ENCODE peak calls at places on chromosomes 16 and 17, in four cellular contexts. One of them, this sample, is unnamed.

GRCh38 chr17:61758430-61758829 is 104.9 kb downstream of the BRIP1 start:
- DNase-seq in endodermal cell: no peak
- DNase-seq in choroid plexus epithelial cell: no peak
- DNase-seq in mucosa of descending colon: no peak
- DNase-seq in this sample: no peak

GRCh38 chr17:3911271-3912053 is 4.8 kb downstream of the P2RX1 start:
- DNase-seq in endodermal cell: peak
- DNase-seq in choroid plexus epithelial cell: no peak
- DNase-seq in mucosa of descending colon: peak
- DNase-seq in this sample: no peak

GRCh38 chr17:49928826-49929475 is 40.0 kb upstream of the DLX4 start:
- DNase-seq in endodermal cell: no peak
- DNase-seq in choroid plexus epithelial cell: no peak
- DNase-seq in mucosa of descending colon: no peak
- DNase-seq in this sample: peak

GRCh38 chr17:40598021-40598927 is 33.0 kb upstream of the CCR7 start:
- DNase-seq in endodermal cell: no peak
- DNase-seq in choroid plexus epithelial cell: no peak
- DNase-seq in mucosa of descending colon: no peak
- DNase-seq in this sample: no peak

GRCh38 chr16:57646388-57647039 is 18.1 kb downstream of the ADGRG1 start:
- DNase-seq in endodermal cell: no peak
- DNase-seq in choroid plexus epithelial cell: no peak
- DNase-seq in mucosa of descending colon: no peak
- DNase-seq in this sample: no peak

GRCh38 chr17:29109477-29110371 is 66.8 kb downstream of the PIPOX start:
- DNase-seq in endodermal cell: no peak
- DNase-seq in choroid plexus epithelial cell: no peak
- DNase-seq in mucosa of descending colon: no peak
- DNase-seq in this sample: no peak

GRCh38 chr17:72030067-72030899 is 90.5 kb upstream of the SOX9 start:
- DNase-seq in endodermal cell: peak
- DNase-seq in choroid plexus epithelial cell: peak
- DNase-seq in mucosa of descending colon: peak
- DNase-seq in this sample: peak

GRCh38 chr17:48441231-48441711 is 11.3 kb upstream of the SKAP1 start:
- DNase-seq in endodermal cell: no peak
- DNase-seq in choroid plexus epithelial cell: no peak
- DNase-seq in mucosa of descending colon: peak
- DNase-seq in this sample: no peak

GRCh38 chr16:828891-829290 is 28.4 kb upstream of the GNG13 start:
- DNase-seq in endodermal cell: no peak
- DNase-seq in choroid plexus epithelial cell: no peak
- DNase-seq in mucosa of descending colon: no peak
- DNase-seq in this sample: no peak
- TF ChIP-seq CTCF in endodermal cell: no peak
- TF ChIP-seq CTCF in choroid plexus epithelial cell: no peak
- TF ChIP-seq CTCF in mucosa of descending colon: no peak
- TF ChIP-seq CTCF in this sample: no peak

GRCh38 chr16:69481901-69482341 is 57.5 kb downstream of the CYB5B start:
- DNase-seq in endodermal cell: peak
- DNase-seq in choroid plexus epithelial cell: peak
- DNase-seq in mucosa of descending colon: peak
- DNase-seq in this sample: peak

GRCh38 chr16:69485816-69486215 is 61.4 kb downstream of the CYB5B start:
- DNase-seq in endodermal cell: no peak
- DNase-seq in choroid plexus epithelial cell: no peak
- DNase-seq in mucosa of descending colon: no peak
- DNase-seq in this sample: no peak

GRCh38 chr16:69485361-69485760 is 60.9 kb downstream of the CYB5B start:
- DNase-seq in endodermal cell: no peak
- DNase-seq in choroid plexus epithelial cell: no peak
- DNase-seq in mucosa of descending colon: no peak
- DNase-seq in this sample: no peak

GRCh38 chr16:69482410-69482951 is 58.1 kb downstream of the CYB5B start:
- DNase-seq in endodermal cell: peak
- DNase-seq in choroid plexus epithelial cell: peak
- DNase-seq in mucosa of descending colon: peak
- DNase-seq in this sample: no peak

DNA sequence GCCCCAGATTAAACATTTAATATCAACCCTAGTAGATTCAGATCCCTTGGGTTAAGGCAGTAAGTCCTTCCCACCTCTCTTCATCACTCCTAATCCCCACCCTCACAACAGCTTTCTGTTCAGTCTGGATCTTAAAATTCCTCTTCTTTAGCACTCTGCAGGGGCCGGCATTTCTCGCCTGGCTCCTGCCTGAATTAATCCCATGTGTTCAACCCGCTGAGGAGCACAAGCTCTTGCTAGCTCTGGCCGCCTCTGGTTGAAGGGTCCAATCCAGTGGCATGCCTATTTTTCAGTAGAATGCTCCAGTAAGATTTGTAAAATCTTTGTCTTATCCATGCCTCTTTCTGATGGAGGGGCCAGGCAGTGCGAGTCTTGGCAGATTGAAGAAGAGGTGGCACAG is 59.2 kb downstream of the CYB5B start:
- DNase-seq in endodermal cell: peak
- DNase-seq in choroid plexus epithelial cell: no peak
- DNase-seq in mucosa of descending colon: no peak
- DNase-seq in this sample: no peak
- H3K4me3 ChIP-seq in endodermal cell: no peak
- H3K4me3 ChIP-seq in choroid plexus epithelial cell: no peak
- H3K4me3 ChIP-seq in mucosa of descending colon: no peak
- H3K4me3 ChIP-seq in this sample: no peak

DNA sequence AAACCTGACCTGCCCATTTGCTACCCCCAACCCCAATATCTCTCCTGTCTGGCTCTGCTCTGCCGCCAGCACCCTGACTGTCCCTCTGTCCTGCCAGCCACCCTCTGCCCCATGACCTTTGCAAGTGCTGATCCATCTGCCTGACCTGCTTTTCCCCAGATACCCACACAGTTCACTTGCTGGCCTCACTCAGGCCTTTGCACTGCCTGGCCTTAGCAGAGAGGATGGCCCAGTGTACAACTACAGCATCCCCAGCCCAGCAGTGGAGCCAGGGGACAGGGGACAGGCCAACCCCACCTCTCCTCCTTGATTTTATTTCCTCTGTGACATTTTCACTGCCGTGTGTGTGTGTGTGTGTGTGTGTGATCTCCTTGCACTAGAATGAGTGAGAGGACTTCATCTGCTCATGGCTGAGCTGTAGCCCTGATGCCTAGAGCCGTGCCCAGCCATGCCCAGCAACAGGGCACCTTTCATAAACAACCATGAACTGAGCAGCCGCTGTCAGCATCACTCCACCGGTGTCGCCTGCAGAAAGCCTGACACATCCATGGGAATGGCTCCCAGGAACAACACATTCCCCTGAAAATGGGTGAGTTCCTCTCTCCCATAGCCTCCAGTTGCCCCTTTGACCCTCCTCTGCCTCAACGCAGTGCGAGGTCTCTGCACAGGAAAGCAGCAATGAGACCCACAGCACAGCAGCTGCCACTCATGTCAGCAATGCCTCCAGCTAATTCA is 36.0 kb upstream of the RBFOX3 start:
- DNase-seq in endodermal cell: peak
- DNase-seq in choroid plexus epithelial cell: no peak
- DNase-seq in mucosa of descending colon: no peak
- DNase-seq in this sample: no peak
- TF ChIP-seq CTCF in endodermal cell: no peak
- TF ChIP-seq CTCF in choroid plexus epithelial cell: no peak
- TF ChIP-seq CTCF in mucosa of descending colon: no peak
- TF ChIP-seq CTCF in this sample: no peak

GRCh38 chr16:75413951-75414350 is 19.4 kb downstream of the CFDP1 start:
- DNase-seq in endodermal cell: no peak
- DNase-seq in choroid plexus epithelial cell: no peak
- DNase-seq in mucosa of descending colon: no peak
- DNase-seq in this sample: no peak
- H3K4me3 ChIP-seq in endodermal cell: no peak
- H3K4me3 ChIP-seq in choroid plexus epithelial cell: no peak
- H3K4me3 ChIP-seq in mucosa of descending colon: no peak
- H3K4me3 ChIP-seq in this sample: no peak

DNA sequence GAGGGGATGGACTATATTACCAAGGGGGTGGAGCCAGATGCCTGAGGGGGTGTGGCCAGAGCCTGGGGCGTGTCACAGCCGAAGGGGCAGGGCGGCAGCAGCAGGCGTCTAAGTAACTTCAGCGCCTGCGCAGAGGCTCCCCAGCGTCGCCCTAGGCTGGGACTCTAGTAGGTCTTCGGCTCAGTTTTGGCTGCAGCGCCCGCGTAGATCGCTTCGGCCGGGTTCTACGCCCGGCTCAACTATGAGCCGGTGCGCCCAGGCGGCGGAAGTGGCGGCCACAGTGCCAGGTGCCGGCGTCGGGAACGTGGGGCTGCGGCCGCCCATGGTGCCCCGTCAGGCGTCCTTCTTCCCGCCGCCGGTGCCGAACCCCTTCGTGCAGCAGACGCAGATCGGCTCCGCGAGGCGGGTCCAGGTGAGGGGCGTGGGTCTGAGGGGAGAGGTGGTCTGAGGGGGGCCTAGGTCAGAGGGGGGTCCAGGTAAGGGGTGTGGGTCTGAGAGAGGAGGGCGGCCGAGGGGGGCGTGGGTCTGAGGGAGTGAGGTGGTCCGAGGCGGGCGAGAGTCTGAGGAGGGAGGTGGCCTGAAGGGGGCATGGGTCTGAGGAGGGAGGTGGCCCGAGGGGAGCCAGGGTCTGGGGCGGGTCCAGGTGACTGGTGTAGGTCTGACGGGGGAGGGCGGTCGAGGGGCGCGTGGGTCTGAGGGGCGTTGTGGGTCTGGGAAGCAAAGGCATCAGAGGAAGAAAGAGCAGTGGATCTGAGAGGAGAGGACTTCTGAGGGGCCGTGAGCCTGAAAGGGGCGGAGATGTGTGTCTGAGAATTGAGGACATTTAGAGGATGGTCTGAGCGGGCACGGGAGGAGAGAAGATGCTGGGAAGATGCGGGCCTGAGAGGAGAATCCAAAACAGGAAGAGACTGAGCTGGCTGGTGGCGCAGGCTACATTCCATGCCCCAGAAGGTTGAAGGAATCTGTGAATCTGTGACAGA is at the start of gene LPCAT2:
- DNase-seq in endodermal cell: peak
- DNase-seq in choroid plexus epithelial cell: peak
- DNase-seq in mucosa of descending colon: peak
- DNase-seq in this sample: peak
- TF ChIP-seq CTCF in endodermal cell: peak
- TF ChIP-seq CTCF in choroid plexus epithelial cell: no peak
- TF ChIP-seq CTCF in mucosa of descending colon: no peak
- TF ChIP-seq CTCF in this sample: no peak

DNA sequence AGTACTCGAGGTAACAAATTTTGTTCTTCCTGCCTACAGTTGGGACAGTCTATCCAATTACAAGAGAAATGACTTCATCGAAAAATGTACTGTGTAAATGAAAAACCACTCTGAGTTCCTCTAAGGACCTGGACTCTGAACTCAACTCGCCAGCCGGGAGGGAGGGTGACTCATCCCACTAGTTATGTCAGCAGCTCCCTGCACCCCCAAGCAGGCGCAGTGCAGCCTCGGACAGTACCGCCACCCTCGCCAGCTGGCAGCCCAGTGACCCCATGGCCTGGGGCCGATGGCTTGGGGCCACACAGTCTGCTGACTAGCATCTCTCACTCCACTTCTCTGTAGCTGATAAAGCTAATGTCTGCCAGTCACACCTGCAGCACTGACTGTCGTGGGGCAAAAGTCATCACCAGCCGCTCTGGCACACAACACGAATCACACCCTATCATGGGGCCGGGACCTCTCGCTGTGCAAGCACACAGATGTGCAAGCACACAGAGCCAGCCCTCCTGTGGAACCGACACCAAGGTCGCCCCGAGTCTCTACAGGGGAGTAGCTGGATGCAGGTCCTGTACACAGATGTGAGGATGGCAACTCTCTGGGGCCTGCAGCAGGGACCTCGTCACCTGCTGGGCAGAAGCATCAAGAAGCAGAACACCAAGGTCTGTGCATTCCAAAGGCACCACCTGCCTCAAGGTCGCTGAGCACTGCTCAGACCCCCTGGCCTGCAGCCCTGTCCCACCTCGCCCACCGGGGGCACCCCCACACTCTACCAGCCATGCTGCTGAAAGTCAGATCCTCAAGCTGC is 5.7 kb downstream of the CSNK1D start:
- DNase-seq in endodermal cell: no peak
- DNase-seq in choroid plexus epithelial cell: peak
- DNase-seq in mucosa of descending colon: peak
- DNase-seq in this sample: peak
- H3K4me3 ChIP-seq in endodermal cell: no peak
- H3K4me3 ChIP-seq in choroid plexus epithelial cell: peak
- H3K4me3 ChIP-seq in mucosa of descending colon: no peak
- H3K4me3 ChIP-seq in this sample: peak

This sample was measured in epithelial cell of esophagus.